ENCODE peak calls at places on chromosomes 5 and 9, in ten cellular contexts. B, O, W, E, R, I, S, J, D and H are unnamed samples.

GRCh38 chr9:91186311-91187101 is 175.2 kb downstream of the AUH start:
- DNase-seq in R (no peak), I (peak; percentile 37), O (peak; percentile 63), J (no peak), D (no peak), W (no peak), S (no peak), E (peak; percentile 52), B (no peak), H (no peak)

GRCh38 chr9:122134822-122135528 is 24.6 kb downstream of the NDUFA8 start:
- DNase-seq in D (no peak), W (no peak), R (no peak), J (no peak), E (no peak), S (no peak), O (peak; percentile 23), B (no peak), I (no peak), H (no peak)

GRCh38 chr9:116101516-116101915 is 52.1 kb upstream of the PAPPA start:
- DNase-seq in E (no peak), B (peak; percentile 8), D (no peak), O (peak; percentile 84), S (no peak), W (no peak), J (no peak), R (no peak), I (no peak), H (no peak)

GRCh38 chr5:1181451-1182359 is 19.7 kb upstream of the SLC6A19 start:
- DNase-seq in I (no peak), E (no peak), S (no peak), B (no peak), W (no peak), O (no peak), J (no peak), R (no peak), D (peak; percentile 93), H (no peak)

GRCh38 chr9:91659529-91660294 is 236.1 kb upstream of the NFIL3 start:
- DNase-seq in W (peak; percentile 12), J (no peak), D (no peak), B (peak; percentile 35), E (peak; percentile 62), O (peak; percentile 55), R (no peak), S (no peak), I (no peak), H (no peak)

GRCh38 chr5:168302785-168303184 is 11.3 kb downstream of the WWC1 start:
- DNase-seq in O (peak; percentile 81), E (no peak), S (no peak), R (no peak), J (no peak), B (no peak), D (no peak), W (peak; percentile 63), I (no peak), H (no peak)

GRCh38 chr5:77993799-77994318 is 217.7 kb upstream of the TBCA start:
- DNase-seq in B (no peak), O (no peak), J (no peak), R (no peak), S (no peak), W (no peak), E (no peak), I (no peak), D (no peak), H (no peak)

GRCh38 chr5:172644229-172644628 is 3.2 kb downstream of the NEURL1B start:
- DNase-seq in J (no peak), D (no peak), R (no peak), E (no peak), W (no peak), S (no peak), I (no peak), O (no peak), B (no peak), H (no peak)

GRCh38 chr5:123209163-123210013 is 120.3 kb downstream of the PRDM6 start:
- DNase-seq in E (peak; percentile 49), J (no peak), I (peak; percentile 59), B (peak; percentile 52), R (no peak), W (peak; percentile 48), O (peak; percentile 96), D (no peak), S (no peak), H (no peak)

GRCh38 chr9:130184983-130185382 is 12.8 kb downstream of the NCS1 start:
- DNase-seq in J (no peak), S (no peak), D (no peak), R (no peak), B (no peak), E (no peak), W (no peak), I (no peak), O (no peak), H (no peak)

GRCh38 chr9:130185494-130186005 is 13.3 kb downstream of the NCS1 start:
- DNase-seq in B (no peak), R (no peak), O (peak; percentile 53), S (no peak), W (no peak), I (no peak), D (no peak), E (no peak), J (no peak), H (no peak)

GRCh38 chr9:130181645-130182044 is 9.4 kb downstream of the NCS1 start:
- DNase-seq in W (no peak), S (no peak), E (no peak), R (no peak), B (no peak), I (no peak), D (no peak), O (no peak), J (no peak), H (no peak)

GRCh38 chr9:130182090-130182909 is 10.1 kb downstream of the NCS1 start:
- DNase-seq in I (no peak), J (no peak), W (no peak), D (no peak), R (no peak), B (no peak), E (no peak), S (no peak), O (no peak), H (no peak)

GRCh38 chr9:130183133-130183762 is 11.0 kb downstream of the NCS1 start:
- DNase-seq in J (no peak), B (peak; percentile 48), O (peak; percentile 71), W (no peak), E (no peak), R (no peak), I (no peak), D (no peak), S (no peak), H (no peak)
- TF ChIP-seq POLR2A in J (no peak), B (no peak), O (no peak), W (no peak), E (no peak), R (no peak), I (no peak), D (no peak), S (no peak), H (no peak)

DNA sequence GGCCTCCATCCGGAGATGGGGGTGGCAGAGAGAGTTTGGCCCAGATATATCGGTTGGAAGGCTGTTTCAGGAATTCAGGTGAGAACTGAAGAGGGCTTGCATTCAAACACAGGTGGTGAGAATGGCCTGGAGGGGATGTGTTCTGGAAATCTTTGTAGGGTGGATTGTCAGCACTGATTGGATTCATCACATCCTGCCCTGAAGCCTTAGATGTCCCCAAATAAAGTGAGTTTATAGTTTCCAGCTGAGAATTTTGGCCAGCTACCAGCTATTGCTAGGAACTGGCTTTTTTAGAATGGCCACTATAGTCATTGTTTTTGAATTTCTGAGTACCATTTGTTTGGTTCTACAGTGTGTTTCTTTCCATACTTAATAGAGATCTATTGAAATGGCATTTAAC is 46.1 kb upstream of the ANKH start:
- DNase-seq in O (peak; percentile 17), S (no peak), B (no peak), E (no peak), W (no peak), I (no peak), R (no peak), J (no peak), D (no peak), H (peak; percentile 32)
- H3K27ac ChIP-seq in O (no peak overlapping the region), S (no peak overlapping the region), B (no peak overlapping the region), E (no peak overlapping the region), W (no peak overlapping the region), I (no peak overlapping the region), R (no peak overlapping the region), J (no peak overlapping the region), D (no peak overlapping the region), H (no peak overlapping the region)

GRCh38 chr9:133957328-133957727 is 34.8 kb downstream of the VAV2 start:
- DNase-seq in O (no peak), J (no peak), W (no peak), D (peak; percentile 30), E (no peak), S (peak; percentile 73), I (no peak), R (no peak), B (no peak), H (no peak)

GRCh38 chr9:133958756-133959155 is 33.4 kb downstream of the VAV2 start:
- DNase-seq in S (peak; percentile 74), W (no peak), D (peak; percentile 35), B (no peak), R (no peak), E (no peak), I (no peak), J (no peak), O (no peak), H (no peak)

GRCh38 chr9:133954862-133955529 is 37.1 kb downstream of the VAV2 start:
- DNase-seq in W (no peak), B (no peak), S (peak; percentile 79), D (peak; percentile 49), E (no peak), I (no peak), J (no peak), O (no peak), R (no peak), H (no peak)

GRCh38 chr9:133955821-133956411 is 36.2 kb downstream of the VAV2 start:
- DNase-seq in I (peak; percentile 56), O (peak; percentile 47), D (peak; percentile 55), W (no peak), B (no peak), J (no peak), S (peak; percentile 91), E (no peak), R (peak; percentile 54), H (no peak)

GRCh38 chr9:133956520-133957076 is 35.5 kb downstream of the VAV2 start:
- DNase-seq in S (peak; percentile 82), I (peak; percentile 55), D (peak; percentile 53), E (no peak), B (no peak), O (peak; percentile 37), W (no peak), R (peak; percentile 55), J (no peak), H (no peak)
- TF ChIP-seq POLR2A in S (no peak), I (no peak), D (no peak), E (no peak), B (no peak), O (no peak), W (no peak), R (no peak), J (no peak), H (no peak)

DNA sequence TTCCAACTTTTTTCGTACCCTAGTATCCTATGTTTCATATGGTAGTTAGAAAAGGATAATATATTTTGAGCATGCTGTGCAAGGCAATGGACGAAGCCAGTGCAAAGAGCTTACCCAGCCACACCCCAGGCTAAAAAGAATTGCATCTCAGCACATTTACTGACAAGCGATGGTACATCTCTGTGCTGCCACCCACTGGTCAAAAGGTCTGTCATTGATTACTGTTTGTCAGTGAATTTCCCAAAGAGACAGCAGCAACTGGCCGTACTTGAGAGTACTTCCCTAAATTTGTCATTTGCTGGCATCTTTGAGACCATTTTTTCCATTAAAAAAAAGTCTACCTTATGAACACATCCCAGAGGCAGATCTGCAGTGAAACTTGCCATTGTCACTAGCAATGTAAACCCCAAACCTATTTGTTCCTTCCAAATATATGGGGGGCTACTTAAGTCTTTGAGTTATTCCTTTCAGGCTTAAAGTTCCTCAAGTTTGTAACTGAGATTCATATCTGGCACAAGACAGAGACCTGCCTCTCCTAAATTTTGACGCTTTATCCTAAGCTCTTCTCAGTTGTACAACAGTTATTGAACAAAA is 184.3 kb downstream of the CTNND2 start:
- DNase-seq in I (no peak), E (no peak), R (no peak), B (no peak), O (no peak), S (no peak), D (no peak), J (no peak), W (no peak), H (peak; percentile 50)
- H3K27ac ChIP-seq in I (no peak overlapping the region), E (no peak overlapping the region), R (no peak overlapping the region), B (no peak overlapping the region), O (no peak overlapping the region), S (no peak overlapping the region), D (no peak overlapping the region), J (no peak overlapping the region), W (no peak overlapping the region), H (no peak overlapping the region)